ENCODE peak calls at places on chromosomes 1 and 21, in nine cellular contexts. Q is tibial artery, D is HTR-8/SVneo, G is NCI-H1417, Z is NCI-H345, M is HAP-1, W is Calu3, R is T follicular helper cell, X is glomerular endothelial cell. V is an unnamed sample.

GRCh38 chr1:114195819-114196218 is 42.1 kb upstream of the SYT6 start:
- DNase-seq in W (no peak), X (no peak), Z (no peak), D (no peak), Q (no peak), M (no peak), R (no peak), G (no peak), V (no peak)

GRCh38 chr1:227869851-227870305 is 54.4 kb downstream of the PRSS38 start:
- DNase-seq in M (no peak), X (no peak), Z (no peak), W (no peak), Q (no peak), D (no peak), R (no peak), G (no peak), V (no peak)

GRCh38 chr21:45295576-45296365 is 8.1 kb upstream of the POFUT2 start:
- DNase-seq in Z (no peak), G (no peak), D (peak), Q (peak), M (peak), X (no peak), W (no peak), R (no peak), V (no peak)

GRCh38 chr1:53410100-53410541 is 49.1 kb upstream of the DMRTB1 start:
- DNase-seq in W (no peak), Q (no peak), D (peak), Z (no peak), R (no peak), X (no peak), M (no peak), G (peak), V (no peak)

GRCh38 chr1:12342261-12343003 is 112.6 kb downstream of the VPS13D start:
- DNase-seq in D (no peak), Z (peak), W (peak), M (no peak), R (no peak), Q (no peak), X (no peak), G (no peak), V (no peak)

GRCh38 chr1:54995013-54995760 is 3.5 kb upstream of the BSND start:
- DNase-seq in D (no peak), R (no peak), Q (no peak), Z (peak), M (no peak), W (no peak), X (no peak), G (no peak), V (no peak)

GRCh38 chr1:84776639-84777038 is 86.4 kb upstream of the SSX2IP start:
- DNase-seq in G (no peak), Z (no peak), X (no peak), Q (no peak), M (no peak), R (no peak), D (no peak), W (no peak), V (no peak)

GRCh38 chr1:186763107-186763506 is 65.6 kb upstream of the PLA2G4A start:
- DNase-seq in D (no peak), M (no peak), R (no peak), Q (no peak), G (no peak), W (no peak), Z (no peak), X (peak), V (no peak)

GRCh38 chr1:228154685-228155571 is 5.2 kb downstream of the GJC2 start:
- DNase-seq in R (no peak), W (no peak), D (no peak), M (no peak), X (no peak), Q (peak), G (peak), Z (peak), V (no peak)

GRCh38 chr21:45202889-45203288 is 84.8 kb downstream of the POFUT2 start:
- DNase-seq in G (no peak), W (no peak), Q (no peak), Z (no peak), X (no peak), M (no peak), D (no peak), R (no peak), V (no peak)

V was measured in NCI-H526 treated with DMSO at 0.1 percent for 48 hours.